ENCODE peak calls at places on chromosomes 6 and 20, in nine cellular contexts. A is effector CD8-positive, alpha-beta T cell; P is NCI-H69; E is RWPE1; R is NCI-H446 treated with DMSO at 0.1 percent for 48 hours; X is effector CD4-positive, alpha-beta T cell; F is Calu3; H is stimulated activated CD8-positive, alpha-beta memory T cell treated with anti-CD3 and anti-CD28 coated beads, Interleukin-2, amount 100 ng/mL, for 1 hour; L is NCI-H1092. Q is an unnamed sample.

GRCh38 chr6:97422171-97422570 is 139.2 kb upstream of the MMS22L start:
- DNase-seq in A (no peak), R (no peak), E (no peak), L (no peak), X (no peak), F (no peak), P (no peak), H (no peak), Q (no peak)

GRCh38 chr6:139713416-139713815 is 339.0 kb upstream of the CITED2 start:
- DNase-seq in X (no peak), F (no peak), H (no peak), P (no peak), E (no peak), A (no peak), R (no peak), L (no peak), Q (no peak)

GRCh38 chr6:70111737-70112136 is 191.1 kb downstream of the COL9A1 start:
- DNase-seq in R (no peak), X (no peak), A (no peak), H (no peak), L (no peak), P (no peak), F (no peak), E (no peak), Q (no peak)

GRCh38 chr20:9280654-9281053 is 211.8 kb downstream of the PLCB4 start:
- DNase-seq in A (no peak), L (no peak), F (no peak), P (peak; percentile 94), R (no peak), X (no peak), E (no peak), H (no peak), Q (no peak)

GRCh38 chr20:16360668-16361067 is 212.6 kb downstream of the KIF16B start:
- DNase-seq in A (no peak), F (no peak), R (no peak), E (no peak), L (no peak), X (no peak), H (no peak), P (peak; percentile 69), Q (no peak)

GRCh38 chr20:25622450-25623224 is 1.2 kb downstream of the NANP start:
- DNase-seq in R (no peak), F (no peak), A (no peak), L (no peak), X (no peak), P (no peak), E (peak; percentile 4), H (no peak), Q (no peak)

GRCh38 chr6:12012566-12013367 is 655 bp downstream of the HIVEP1 start:
- DNase-seq in L (no peak), A (peak; percentile 74), E (peak; percentile 63), H (peak; percentile 49), P (peak; percentile 91), F (peak; percentile 66), R (peak; percentile 52), X (peak; percentile 77), Q (peak; percentile 45)

GRCh38 chr20:36214684-36215256 is 21.5 kb upstream of the AAR2 start:
- DNase-seq in A (no peak), H (no peak), P (peak; percentile 53), F (peak; percentile 23), E (peak; percentile 73), L (no peak), R (peak; percentile 0), X (no peak), Q (peak; percentile 34)

GRCh38 chr6:152305672-152306071 is 331.5 kb downstream of the SYNE1 start:
- DNase-seq in P (no peak), A (no peak), L (no peak), E (no peak), H (no peak), F (no peak), R (no peak), X (no peak), Q (no peak)

GRCh38 chr6:2688416-2689064 is 62.2 kb downstream of the MYLK4 start:
- DNase-seq in E (peak; percentile 82), L (no peak), X (no peak), F (peak; percentile 6), P (no peak), H (no peak), A (no peak), R (no peak), Q (no peak)

GRCh38 chr20:58839991-58840747 is 10.5 kb downstream of the GNAS-AS1 start:
- DNase-seq in L (no peak), X (no peak), E (no peak), H (no peak), R (no peak), P (no peak), A (no peak), F (no peak), Q (no peak)

GRCh38 chr20:4112490-4113420 is 97.4 kb upstream of the RNF24 start:
- DNase-seq in R (no peak), H (no peak), X (no peak), L (no peak), E (no peak), F (peak; percentile 31), A (no peak), P (peak; percentile 35), Q (peak; percentile 92)

GRCh38 chr6:157825243-157825904 is 2.3 kb downstream of the SNX9 start:
- DNase-seq in X (no peak), P (peak; percentile 32), R (no peak), E (no peak), H (no peak), L (no peak), F (no peak), A (no peak), Q (no peak)

GRCh38 chr6:11532097-11532496 is 5.5 kb upstream of the TMEM170B start:
- DNase-seq in P (no peak), R (peak; percentile 17), A (no peak), X (no peak), L (no peak), E (no peak), H (no peak), F (no peak), Q (no peak)

GRCh38 chr6:141349710-141350109 is 783.0 kb upstream of the GJE1 start:
- DNase-seq in F (no peak), X (no peak), R (no peak), L (no peak), E (no peak), A (no peak), H (no peak), P (no peak), Q (no peak)

GRCh38 chr20:53602661-53603060 is 9.0 kb upstream of the ZNF217 start:
- DNase-seq in R (no peak), L (no peak), X (no peak), H (no peak), F (no peak), E (no peak), A (no peak), P (no peak), Q (no peak)

GRCh38 chr20:38212806-38213606 is 47.5 kb downstream of the KIAA1755 start:
- DNase-seq in X (no peak), P (no peak), E (no peak), H (no peak), L (no peak), F (no peak), A (no peak), R (no peak), Q (no peak)

GRCh38 chr20:31593221-31594001 is 11.7 kb upstream of the ID1 start:
- DNase-seq in E (peak; percentile 99), H (no peak), L (no peak), F (peak; percentile 100), R (no peak), X (no peak), P (peak; percentile 97), A (no peak), Q (no peak)

GRCh38 chr20:61041481-61041880 is 210.6 kb upstream of the CDH4 start:
- DNase-seq in L (no peak), P (no peak), H (no peak), A (no peak), E (no peak), X (no peak), F (no peak), R (no peak), Q (no peak)

GRCh38 chr6:3088446-3088845 is 20.2 kb downstream of the RIPK1 start:
- DNase-seq in X (no peak), F (no peak), A (no peak), H (no peak), E (peak; percentile 76), L (no peak), P (peak; percentile 33), R (no peak), Q (no peak)